ENCODE peak calls at places on chromosomes 2 and 18, in ten cellular contexts. I is upper lobe of left lung, V is HCT116, D is spleen, B is suprapubic skin, Z is prostate gland, L is breast epithelium, U is Panc1, A is HL-60, T is sigmoid colon. C is an unnamed sample.

GRCh38 chr2:216807861-216808272 is 52.0 kb downstream of the TNP1 start:
- DNase-seq in I (no peak), V (no peak), D (no peak), B (no peak), Z (no peak), L (peak; percentile 45), U (no peak), A (no peak), T (no peak), C (no peak)

GRCh38 chr2:177275041-177275440 is 10.5 kb upstream of the NFE2L2 start:
- DNase-seq in I (no peak), V (no peak), D (no peak), B (no peak), Z (peak; percentile 25), L (no peak), U (no peak), A (no peak), T (no peak), C (no peak)

GRCh38 chr18:13244135-13244534 is 25.6 kb downstream of the LDLRAD4 start:
- DNase-seq in I (no peak), V (no peak), D (no peak), B (no peak), Z (no peak), L (no peak), U (no peak), A (no peak), T (no peak), C (no peak)

GRCh38 chr2:8511868-8512612 is 169.8 kb upstream of the ID2 start:
- DNase-seq in I (no peak), V (no peak), D (peak; percentile 46), B (no peak), Z (no peak), L (no peak), U (no peak), A (no peak), T (no peak), C (no peak)

GRCh38 chr2:240953426-240954425 is 44.7 kb upstream of the SNED1 start:
- DNase-seq in I (peak; percentile 36), V (no peak), D (peak; percentile 38), B (peak; percentile 69), Z (no peak), L (no peak), U (no peak), A (no peak), T (peak; percentile 44), C (no peak)

GRCh38 chr18:70672581-70672980 is 383.7 kb downstream of the SOCS6 start:
- DNase-seq in I (no peak), V (no peak), D (no peak), B (no peak), Z (no peak), L (no peak), U (no peak), A (no peak), T (no peak), C (no peak)

GRCh38 chr2:99337931-99338580 is 867 bp downstream of the EIF5B start:
- DNase-seq in I (no peak), V (no peak), D (no peak), B (no peak), Z (no peak), L (no peak), U (no peak), A (peak; percentile 25), T (no peak), C (no peak)

GRCh38 chr18:55179460-55180195 is 220.4 kb upstream of the CCDC68 start:
- DNase-seq in I (no peak), V (no peak), D (no peak), B (no peak), Z (no peak), L (no peak), U (no peak), A (no peak), T (no peak), C (no peak)

GRCh38 chr2:223477318-223477717 is 124.8 kb downstream of the SCG2 start:
- DNase-seq in I (no peak), V (no peak), D (no peak), B (no peak), Z (no peak), L (no peak), U (no peak), A (no peak), T (no peak), C (no peak)

GRCh38 chr2:223475901-223476300 is 126.3 kb downstream of the SCG2 start:
- DNase-seq in I (no peak), V (no peak), D (no peak), B (no peak), Z (no peak), L (no peak), U (no peak), A (no peak), T (no peak), C (no peak)

GRCh38 chr2:223469270-223470057 is 132.7 kb downstream of the SCG2 start:
- DNase-seq in I (no peak), V (no peak), D (no peak), B (peak; percentile 81), Z (no peak), L (no peak), U (no peak), A (no peak), T (peak; percentile 78), C (no peak)

GRCh38 chr2:223472771-223473170 is 129.4 kb downstream of the SCG2 start:
- DNase-seq in I (no peak), V (no peak), D (no peak), B (no peak), Z (no peak), L (no peak), U (no peak), A (no peak), T (no peak), C (no peak)

GRCh38 chr2:223474893-223475292 is 127.3 kb downstream of the SCG2 start:
- DNase-seq in I (no peak), V (no peak), D (no peak), B (no peak), Z (no peak), L (no peak), U (no peak), A (no peak), T (no peak), C (no peak)
- TF ChIP-seq POLR2AphosphoS5 in I (no peak), V (no peak), D (no peak), B (no peak), Z (no peak), L (no peak), U (no peak), A (no peak), T (no peak), C (no peak)

GRCh38 chr2:38740851-38741541 is 10.2 kb downstream of the SRSF7 start:
- DNase-seq in I (no peak), V (no peak), D (no peak), B (no peak), Z (no peak), L (peak; percentile 19), U (no peak), A (no peak), T (no peak), C (no peak)

GRCh38 chr2:38743672-38744398 is 7.3 kb downstream of the SRSF7 start:
- DNase-seq in I (no peak), V (no peak), D (no peak), B (no peak), Z (no peak), L (no peak), U (no peak), A (no peak), T (no peak), C (no peak)

GRCh38 chr2:38744399-38744780 is 6.8 kb downstream of the SRSF7 start:
- DNase-seq in I (no peak), V (no peak), D (no peak), B (no peak), Z (no peak), L (no peak), U (no peak), A (no peak), T (no peak), C (no peak)

GRCh38 chr2:38741542-38741852 is 9.7 kb downstream of the SRSF7 start:
- DNase-seq in I (no peak), V (no peak), D (no peak), B (no peak), Z (no peak), L (peak; percentile 9), U (no peak), A (no peak), T (no peak), C (no peak)

DNA sequence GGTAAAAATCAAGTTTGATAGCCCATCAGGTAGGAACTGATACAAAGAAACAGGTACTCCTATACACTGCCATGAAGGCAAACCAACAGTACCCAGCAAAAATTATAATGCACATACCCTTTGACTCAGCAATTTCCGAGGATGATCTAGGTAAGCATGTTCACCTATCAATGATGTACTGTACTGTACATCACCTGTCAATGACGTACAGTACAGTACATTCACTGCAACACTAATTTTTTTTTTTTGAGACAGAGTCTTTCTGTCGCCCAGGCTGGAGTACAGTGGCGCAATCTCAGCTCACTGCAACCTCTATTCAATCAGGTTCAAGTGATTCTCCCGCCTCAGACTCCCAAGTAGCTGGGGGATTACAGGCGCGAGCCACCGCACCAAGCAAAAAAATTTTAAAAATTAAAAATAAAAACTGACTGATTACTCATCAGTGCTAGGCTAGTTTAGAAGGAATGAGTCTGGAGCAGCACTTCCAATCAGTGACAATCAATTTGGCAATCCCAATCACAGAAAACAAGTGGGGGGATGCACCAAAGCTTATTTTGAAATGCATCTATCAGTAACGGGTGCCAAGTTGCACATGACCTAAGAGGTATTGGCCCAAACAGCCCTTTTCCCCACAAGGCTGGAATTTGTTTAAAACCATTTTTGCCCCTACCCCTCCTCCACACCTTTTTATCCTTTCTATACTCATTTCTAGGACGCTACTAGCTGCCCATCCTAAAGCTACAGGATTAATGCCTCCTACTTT is 8.2 kb downstream of the SRSF7 start:
- DNase-seq in I (no peak), V (no peak), D (no peak), B (no peak), Z (no peak), L (peak; percentile 2), U (no peak), A (no peak), T (no peak), C (no peak)
- TF ChIP-seq POLR2AphosphoS5 in I (no peak), V (peak; percentile 16), D (no peak), B (no peak), Z (no peak), L (no peak), U (peak; percentile 64), A (peak; percentile 38), T (no peak), C (peak; percentile 87)

GRCh38 chr2:142936629-142937028 is 59.2 kb downstream of the KYNU start:
- DNase-seq in I (no peak), V (no peak), D (no peak), B (no peak), Z (no peak), L (no peak), U (no peak), A (no peak), T (no peak), C (no peak)

GRCh38 chr2:142933916-142934315 is 56.5 kb downstream of the KYNU start:
- DNase-seq in I (no peak), V (no peak), D (no peak), B (no peak), Z (no peak), L (no peak), U (no peak), A (no peak), T (no peak), C (no peak)

GRCh38 chr2:142935563-142936089 is 58.2 kb downstream of the KYNU start:
- DNase-seq in I (no peak), V (no peak), D (no peak), B (no peak), Z (no peak), L (no peak), U (no peak), A (no peak), T (no peak), C (no peak)

GRCh38 chr2:142930835-142931398 is 53.5 kb downstream of the KYNU start:
- DNase-seq in I (no peak), V (no peak), D (no peak), B (no peak), Z (no peak), L (no peak), U (no peak), A (no peak), T (no peak), C (no peak)
- TF ChIP-seq POLR2AphosphoS5 in I (no peak), V (no peak), D (no peak), B (no peak), Z (no peak), L (no peak), U (no peak), A (no peak), T (no peak), C (no peak)

GRCh38 chr2:230899287-230899686 is 25.8 kb downstream of the GPR55 start:
- DNase-seq in I (no peak), V (no peak), D (peak; percentile 47), B (peak; percentile 49), Z (no peak), L (no peak), U (no peak), A (no peak), T (peak; percentile 7), C (no peak)
- TF ChIP-seq POLR2AphosphoS5 in I (no peak), V (no peak), D (no peak), B (no peak), Z (no peak), L (no peak), U (no peak), A (no peak), T (no peak), C (no peak)

C was measured in GM12892.